ENCODE peak calls at places on chromosomes 1 and 21, in four cellular contexts. One of them, this sample, is unnamed.

GRCh38 chr1:41485605-41486004 is 1.1 kb upstream of the EDN2 start:
- DNase-seq in ovary: no peak
- DNase-seq in astrocyte of the spinal cord: peak; percentile 43
- DNase-seq in dorsolateral prefrontal cortex: no peak
- DNase-seq in this sample: peak; percentile 51

GRCh38 chr21:31894441-31894840 is 21.6 kb downstream of the HUNK start:
- DNase-seq in ovary: no peak
- DNase-seq in dorsolateral prefrontal cortex: no peak
- DNase-seq in astrocyte of the spinal cord: no peak
- DNase-seq in this sample: no peak

GRCh38 chr1:89908993-89909436 is 85.9 kb upstream of the ZNF326 start:
- DNase-seq in ovary: no peak
- DNase-seq in astrocyte of the spinal cord: no peak
- DNase-seq in dorsolateral prefrontal cortex: no peak
- DNase-seq in this sample: peak; percentile 72

GRCh38 chr1:207959995-207960745 is 49.2 kb upstream of the CD34 start:
- DNase-seq in ovary: no peak
- DNase-seq in dorsolateral prefrontal cortex: no peak
- DNase-seq in astrocyte of the spinal cord: no peak
- DNase-seq in this sample: no peak

GRCh38 chr1:114235956-114236355 is 82.3 kb upstream of the SYT6 start:
- DNase-seq in astrocyte of the spinal cord: no peak
- DNase-seq in ovary: no peak
- DNase-seq in dorsolateral prefrontal cortex: no peak
- DNase-seq in this sample: no peak

GRCh38 chr1:150127464-150127863 is 22.3 kb upstream of the PLEKHO1 start:
- DNase-seq in astrocyte of the spinal cord: no peak
- DNase-seq in ovary: no peak
- DNase-seq in dorsolateral prefrontal cortex: no peak
- DNase-seq in this sample: no peak

GRCh38 chr1:6738987-6739386 is 37.4 kb upstream of the DNAJC11 start:
- DNase-seq in dorsolateral prefrontal cortex: no peak
- DNase-seq in astrocyte of the spinal cord: no peak
- DNase-seq in ovary: no peak
- DNase-seq in this sample: no peak

GRCh38 chr1:25197982-25198681 is 34.2 kb downstream of the SYF2 start:
- DNase-seq in dorsolateral prefrontal cortex: peak; percentile 14
- DNase-seq in astrocyte of the spinal cord: no peak
- DNase-seq in ovary: no peak
- DNase-seq in this sample: no peak

GRCh38 chr1:43329995-43330751 is 7.4 kb upstream of the MPL start:
- DNase-seq in dorsolateral prefrontal cortex: no peak
- DNase-seq in astrocyte of the spinal cord: peak; percentile 84
- DNase-seq in ovary: peak; percentile 30
- DNase-seq in this sample: peak; percentile 82

GRCh38 chr1:172851871-172852270 is 193.0 kb downstream of the FASLG start:
- DNase-seq in ovary: no peak
- DNase-seq in dorsolateral prefrontal cortex: no peak
- DNase-seq in astrocyte of the spinal cord: no peak
- DNase-seq in this sample: no peak

GRCh38 chr1:26224606-26225005 is 9.4 kb upstream of the CEP85 start:
- DNase-seq in dorsolateral prefrontal cortex: no peak
- DNase-seq in astrocyte of the spinal cord: no peak
- DNase-seq in ovary: no peak
- DNase-seq in this sample: no peak
- H3K4me3 ChIP-seq in dorsolateral prefrontal cortex: peak overlapping the region; percentile 54
- H3K4me3 ChIP-seq in astrocyte of the spinal cord: no peak overlapping the region
- H3K4me3 ChIP-seq in ovary: no peak overlapping the region
- H3K4me3 ChIP-seq in this sample: no peak overlapping the region

DNA sequence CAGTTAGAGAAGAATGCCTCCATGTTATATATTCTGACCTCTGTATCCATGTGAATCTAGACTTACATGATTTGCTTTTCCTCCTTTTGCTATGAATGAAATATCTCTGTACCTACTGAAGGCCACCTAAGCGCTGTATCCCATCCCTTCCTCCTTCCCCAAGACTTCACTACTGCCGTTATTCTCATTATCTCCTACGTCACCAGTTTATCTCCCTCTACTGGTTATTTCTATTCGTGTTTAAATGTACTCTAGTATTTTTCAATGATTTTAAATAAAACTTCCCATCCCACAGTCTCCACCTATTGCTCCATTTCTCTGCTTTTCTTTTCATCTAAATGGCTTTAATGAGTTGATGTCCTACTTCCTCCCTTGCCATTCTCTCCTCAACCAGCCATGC is 110.0 kb downstream of the KCTD3 start:
- DNase-seq in astrocyte of the spinal cord: no peak
- DNase-seq in ovary: no peak
- DNase-seq in dorsolateral prefrontal cortex: no peak
- DNase-seq in this sample: no peak
- TF ChIP-seq CTCF in astrocyte of the spinal cord: no peak
- TF ChIP-seq CTCF in ovary: no peak
- TF ChIP-seq CTCF in dorsolateral prefrontal cortex: no peak
- TF ChIP-seq CTCF in this sample: no peak

GRCh38 chr21:35138665-35139381 is 89.7 kb upstream of the RUNX1 start:
- DNase-seq in ovary: no peak
- DNase-seq in dorsolateral prefrontal cortex: no peak
- DNase-seq in astrocyte of the spinal cord: peak; percentile 96
- DNase-seq in this sample: peak; percentile 68
- H3K4me3 ChIP-seq in ovary: no peak overlapping the region
- H3K4me3 ChIP-seq in dorsolateral prefrontal cortex: no peak overlapping the region
- H3K4me3 ChIP-seq in astrocyte of the spinal cord: no peak overlapping the region
- H3K4me3 ChIP-seq in this sample: no peak overlapping the region

GRCh38 chr1:246951413-246951812 is 19.7 kb upstream of the AHCTF1 start:
- DNase-seq in astrocyte of the spinal cord: no peak
- DNase-seq in ovary: no peak
- DNase-seq in dorsolateral prefrontal cortex: no peak
- DNase-seq in this sample: no peak

GRCh38 chr1:246959944-246960693 is 28.4 kb upstream of the AHCTF1 start:
- DNase-seq in ovary: no peak
- DNase-seq in astrocyte of the spinal cord: no peak
- DNase-seq in dorsolateral prefrontal cortex: no peak
- DNase-seq in this sample: peak; percentile 29

DNA sequence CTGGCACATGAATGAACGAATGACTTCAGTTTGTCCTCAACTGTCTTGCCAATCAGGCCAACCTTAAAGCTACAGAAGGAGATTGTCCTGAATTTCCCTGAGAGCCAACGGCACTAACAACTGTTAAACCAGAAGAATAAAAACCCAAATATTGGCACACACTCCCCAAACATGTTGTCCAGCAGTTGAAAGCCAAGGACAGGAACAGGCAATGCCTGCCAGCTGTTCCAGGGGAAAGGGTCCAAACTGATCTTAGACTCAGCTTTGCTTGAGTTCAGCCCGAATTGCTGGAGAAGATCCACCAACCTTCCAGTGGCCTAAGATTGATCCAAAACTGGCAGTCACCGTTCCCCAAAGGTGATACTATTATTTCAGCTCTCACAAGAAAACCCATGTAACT is 22.4 kb upstream of the AHCTF1 start:
- DNase-seq in dorsolateral prefrontal cortex: no peak
- DNase-seq in ovary: peak; percentile 69
- DNase-seq in astrocyte of the spinal cord: no peak
- DNase-seq in this sample: no peak
- TF ChIP-seq CTCF in dorsolateral prefrontal cortex: no peak
- TF ChIP-seq CTCF in ovary: no peak
- TF ChIP-seq CTCF in astrocyte of the spinal cord: no peak
- TF ChIP-seq CTCF in this sample: no peak

GRCh38 chr1:151143057-151143435 is 3.4 kb downstream of the SEMA6C start:
- DNase-seq in dorsolateral prefrontal cortex: no peak
- DNase-seq in astrocyte of the spinal cord: no peak
- DNase-seq in ovary: no peak
- DNase-seq in this sample: no peak
- H3K4me3 ChIP-seq in dorsolateral prefrontal cortex: no peak overlapping the region
- H3K4me3 ChIP-seq in astrocyte of the spinal cord: no peak overlapping the region
- H3K4me3 ChIP-seq in ovary: no peak overlapping the region
- H3K4me3 ChIP-seq in this sample: no peak overlapping the region

GRCh38 chr1:83857108-83857507 is 141.8 kb downstream of the TTLL7 start:
- DNase-seq in ovary: no peak
- DNase-seq in dorsolateral prefrontal cortex: no peak
- DNase-seq in astrocyte of the spinal cord: peak; percentile 31
- DNase-seq in this sample: peak; percentile 38
- TF ChIP-seq CTCF in ovary: no peak
- TF ChIP-seq CTCF in dorsolateral prefrontal cortex: peak; percentile 63
- TF ChIP-seq CTCF in astrocyte of the spinal cord: peak; percentile 28
- TF ChIP-seq CTCF in this sample: no peak

DNA sequence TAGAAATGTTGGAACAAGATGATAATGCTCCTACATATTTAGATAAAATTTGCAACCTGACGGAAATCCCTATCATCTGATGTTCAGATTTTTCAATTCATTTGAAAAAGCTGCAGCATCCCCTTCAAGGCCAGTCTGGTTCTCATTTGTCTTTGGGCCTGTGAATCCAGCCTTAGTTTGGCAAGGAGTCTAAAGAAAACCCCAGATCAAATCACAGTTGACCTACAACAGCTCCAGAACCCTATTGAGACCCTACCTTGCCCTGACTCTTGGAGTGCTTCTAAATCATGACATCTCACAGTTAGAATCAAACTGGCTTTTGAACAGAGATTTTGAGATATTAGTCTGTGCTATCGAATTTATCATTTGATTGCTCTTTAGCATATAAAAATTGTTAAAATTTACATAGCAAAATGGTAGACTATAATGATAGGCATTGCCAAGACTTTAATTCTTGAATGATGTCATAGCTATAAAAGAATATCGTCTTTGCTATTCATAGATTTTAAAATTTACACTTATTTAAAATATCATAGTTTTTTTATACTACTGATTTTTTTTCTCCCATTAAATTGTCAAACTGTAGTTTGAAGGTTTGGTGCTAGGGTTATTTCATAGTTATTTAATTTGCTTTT is 2.2 kb downstream of the PPP2R5A start:
- DNase-seq in dorsolateral prefrontal cortex: no peak
- DNase-seq in ovary: no peak
- DNase-seq in astrocyte of the spinal cord: no peak
- DNase-seq in this sample: no peak
- H3K4me3 ChIP-seq in dorsolateral prefrontal cortex: peak overlapping the region; percentile 97
- H3K4me3 ChIP-seq in ovary: peak overlapping the region; percentile 91
- H3K4me3 ChIP-seq in astrocyte of the spinal cord: peak overlapping the region; percentile 78
- H3K4me3 ChIP-seq in this sample: peak overlapping the region; percentile 87

This sample was measured in cardiac fibroblast.